ENCODE peak calls at places on chromosomes 6 and 20, in ten cellular contexts. U is stimulated activated CD8-positive, alpha-beta memory T cell treated with anti-CD3 and anti-CD28 coated beads, Interleukin-12 subunit alpha, Interleukin-12 subunit beta, amount 100 ng/mL, for 4 hours; Y is naive B cell; S is HT1080; J is germinal center; I is central memory CD4-positive, alpha-beta T cell; D is IMR-90; N is sigmoid colon; T is anterior cingulate cortex; W is left ventricle myocardium superior. L is an unnamed sample.

GRCh38 chr6:7541175-7542064 is at the start of gene DSP:
- DNase-seq in J (peak; percentile 37), W (peak; percentile 88), N (no peak), T (no peak), I (no peak), D (no peak), Y (peak; percentile 70), S (peak; percentile 17), U (peak; percentile 16), L (no peak)

GRCh38 chr6:158856261-158856660 is 37.1 kb upstream of the EZR start:
- DNase-seq in W (peak; percentile 48), S (no peak), N (no peak), T (no peak), Y (no peak), D (no peak), J (no peak), U (no peak), I (no peak), L (no peak)

GRCh38 chr6:159716247-159717086 is 10.8 kb upstream of the WTAP start:
- DNase-seq in N (peak; percentile 89), Y (no peak), J (no peak), I (no peak), S (peak; percentile 73), D (peak; percentile 98), T (no peak), U (no peak), W (no peak), L (peak; percentile 99)

GRCh38 chr20:6708010-6708409 is 59.5 kb upstream of the BMP2 start:
- DNase-seq in J (no peak), T (no peak), S (peak; percentile 28), Y (no peak), U (no peak), D (peak; percentile 84), N (peak; percentile 71), I (no peak), W (peak; percentile 73), L (peak; percentile 77)

GRCh38 chr6:53986165-53986720 is 125.0 kb upstream of the MLIP start:
- DNase-seq in D (peak; percentile 70), T (no peak), I (no peak), W (peak; percentile 34), J (peak; percentile 5), S (peak; percentile 62), Y (no peak), N (no peak), U (no peak), L (peak; percentile 77)

GRCh38 chr6:11536795-11537194 is 754 bp upstream of the TMEM170B start:
- DNase-seq in S (no peak), U (no peak), I (no peak), W (no peak), N (no peak), J (peak; percentile 10), Y (no peak), T (no peak), D (no peak), L (no peak)

GRCh38 chr20:58112017-58112781 is 116.3 kb downstream of the ANKRD60 start:
- DNase-seq in J (no peak), Y (no peak), W (no peak), T (no peak), U (no peak), I (no peak), N (no peak), D (peak; percentile 36), S (peak; percentile 68), L (peak; percentile 37)

GRCh38 chr6:156933201-156934053 is 156.2 kb downstream of the ARID1B start:
- DNase-seq in I (no peak), J (no peak), N (no peak), T (no peak), S (no peak), D (no peak), W (peak; percentile 41), Y (no peak), U (no peak), L (no peak)

GRCh38 chr20:9409981-9410380 is 104.4 kb upstream of the LAMP5 start:
- DNase-seq in N (no peak), U (no peak), T (no peak), Y (no peak), W (no peak), J (no peak), D (peak; percentile 94), I (no peak), S (peak; percentile 80), L (peak; percentile 49)

GRCh38 chr6:24861934-24862333 is 63.2 kb upstream of the ARMH2 start:
- DNase-seq in D (no peak), I (no peak), U (no peak), N (no peak), T (no peak), J (peak; percentile 58), W (no peak), S (no peak), Y (peak; percentile 60), L (no peak)

GRCh38 chr20:60569116-60569515 is 610.9 kb downstream of the CDH26 start:
- DNase-seq in D (no peak), I (no peak), W (no peak), J (no peak), S (no peak), U (no peak), Y (no peak), T (no peak), N (no peak), L (no peak)

GRCh38 chr6:53529324-53530036 is 15.4 kb downstream of the GCLC start:
- DNase-seq in S (no peak), U (no peak), D (no peak), T (no peak), I (no peak), W (no peak), J (no peak), N (no peak), Y (no peak), L (no peak)

GRCh38 chr6:162862941-162863340 is 135.2 kb downstream of the PACRG start:
- DNase-seq in N (no peak), W (no peak), D (no peak), U (no peak), J (no peak), Y (no peak), I (no peak), T (no peak), S (no peak), L (no peak)

GRCh38 chr20:9963029-9963428 is 71.8 kb upstream of the ANKEF1 start:
- DNase-seq in T (no peak), U (no peak), Y (no peak), N (no peak), D (no peak), S (no peak), J (no peak), I (no peak), W (no peak), L (no peak)

GRCh38 chr6:37985355-37985754 is 165.8 kb downstream of the ZFAND3 start:
- DNase-seq in U (peak; percentile 31), D (no peak), T (no peak), J (no peak), Y (no peak), S (no peak), I (peak; percentile 11), N (no peak), W (no peak), L (no peak)

GRCh38 chr6:53547166-53547814 is 2.4 kb upstream of the GCLC start:
- DNase-seq in S (peak; percentile 1), J (no peak), D (no peak), N (no peak), W (no peak), Y (no peak), U (no peak), I (no peak), T (peak; percentile 19), L (no peak)

GRCh38 chr6:33428219-33428890 is 8.5 kb downstream of the SYNGAP1 start:
- DNase-seq in T (no peak), D (no peak), U (no peak), S (peak; percentile 36), N (no peak), J (peak; percentile 54), W (peak; percentile 48), Y (peak; percentile 52), I (peak; percentile 45), L (no peak)

GRCh38 chr6:38239719-38240451 is 399.8 kb downstream of the BTBD9 start:
- DNase-seq in J (no peak), Y (no peak), D (peak; percentile 72), T (no peak), I (no peak), U (no peak), S (peak; percentile 74), N (no peak), W (no peak), L (peak; percentile 52)

GRCh38 chr6:166024252-166024651 is 143.4 kb downstream of the TBXT start:
- DNase-seq in J (no peak), N (no peak), U (no peak), T (no peak), D (no peak), I (no peak), Y (no peak), S (no peak), W (no peak), L (no peak)

GRCh38 chr6:39224523-39225182 is 4.6 kb downstream of the KCNK5 start:
- DNase-seq in S (no peak), J (no peak), T (no peak), I (no peak), Y (no peak), N (no peak), W (no peak), D (no peak), U (no peak), L (no peak)

GRCh38 chr6:19719691-19720127 is 117.5 kb upstream of the ID4 start:
- DNase-seq in U (no peak), N (no peak), I (no peak), Y (no peak), J (no peak), T (no peak), D (peak; percentile 70), S (no peak), W (no peak), L (peak; percentile 57)

GRCh38 chr20:14879020-14879697 is 541.7 kb upstream of the FLRT3 start:
- DNase-seq in I (no peak), N (no peak), Y (no peak), J (no peak), D (peak; percentile 24), T (no peak), U (no peak), W (no peak), S (peak; percentile 93), L (peak; percentile 66)

GRCh38 chr20:41242807-41243206 is 74.7 kb downstream of the ZHX3 start:
- DNase-seq in J (no peak), S (no peak), T (no peak), I (no peak), N (no peak), D (no peak), Y (no peak), W (no peak), U (no peak), L (no peak)